ENCODE peak calls at places on chromosome 2, in nine cellular contexts. P, I, M, B, K, A, X, R and S are unnamed samples.

GRCh38 chr2:27322301-27322765 is 564 bp downstream of the MPV17 start:
- DNase-seq in P (peak; percentile 21), I (no peak), M (no peak), B (peak; percentile 49), K (no peak), A (no peak), X (no peak), R (peak; percentile 34), S (no peak)

GRCh38 chr2:73961823-73962615 is 22.7 kb upstream of the TET3 start:
- DNase-seq in P (no peak), I (no peak), M (no peak), B (no peak), K (no peak), A (no peak), X (no peak), R (no peak), S (no peak)

GRCh38 chr2:109266998-109267854 is 138.2 kb downstream of the SH3RF3 start:
- DNase-seq in P (no peak), I (no peak), M (no peak), B (no peak), K (no peak), A (no peak), X (peak; percentile 52), R (no peak), S (no peak)

GRCh38 chr2:71336802-71337201 is 5.2 kb downstream of the ZNF638 start:
- DNase-seq in P (no peak), I (peak; percentile 20), M (no peak), B (no peak), K (no peak), A (no peak), X (peak; percentile 64), R (no peak), S (no peak)

GRCh38 chr2:195837987-195838386 is 181.0 kb downstream of the SLC39A10 start:
- DNase-seq in P (no peak), I (no peak), M (no peak), B (no peak), K (no peak), A (no peak), X (peak; percentile 56), R (no peak), S (no peak)

GRCh38 chr2:18611604-18612003 is 22.2 kb upstream of the NT5C1B start:
- DNase-seq in P (no peak), I (no peak), M (no peak), B (no peak), K (no peak), A (no peak), X (no peak), R (no peak), S (no peak)

GRCh38 chr2:42138163-42139016 is 30.8 kb upstream of the EML4 start:
- DNase-seq in P (no peak), I (peak; percentile 98), M (no peak), B (no peak), K (no peak), A (no peak), X (peak; percentile 99), R (peak; percentile 87), S (no peak)

GRCh38 chr2:16257001-16257724 is 316.8 kb downstream of the MYCN start:
- DNase-seq in P (no peak), I (no peak), M (no peak), B (no peak), K (no peak), A (no peak), X (no peak), R (no peak), S (no peak)

GRCh38 chr2:25342372-25343186 is 854 bp upstream of the DNMT3A start:
- DNase-seq in P (peak; percentile 81), I (peak; percentile 82), M (peak; percentile 78), B (peak; percentile 99), K (peak; percentile 82), A (peak; percentile 80), X (peak; percentile 78), R (peak; percentile 81), S (peak; percentile 20)

GRCh38 chr2:8049851-8050571 is 631.8 kb upstream of the ID2 start:
- DNase-seq in P (no peak), I (no peak), M (no peak), B (no peak), K (no peak), A (no peak), X (no peak), R (no peak), S (no peak)

GRCh38 chr2:227482638-227483340 is 10.8 kb downstream of the AGFG1 start:
- DNase-seq in P (no peak), I (no peak), M (no peak), B (no peak), K (no peak), A (no peak), X (peak; percentile 55), R (no peak), S (no peak)

GRCh38 chr2:201344663-201345366 is 12.3 kb downstream of the FLACC1 start:
- DNase-seq in P (no peak), I (peak; percentile 15), M (no peak), B (no peak), K (no peak), A (no peak), X (no peak), R (no peak), S (no peak)

GRCh38 chr2:111252436-111252835 is 131.7 kb downstream of the BCL2L11 start:
- DNase-seq in P (no peak), I (no peak), M (no peak), B (no peak), K (no peak), A (no peak), X (peak; percentile 39), R (peak; percentile 22), S (no peak)

GRCh38 chr2:20108655-20109396 is 57.4 kb upstream of the LAPTM4A start:
- DNase-seq in P (peak; percentile 66), I (no peak), M (no peak), B (no peak), K (no peak), A (no peak), X (peak; percentile 80), R (peak; percentile 54), S (no peak)

GRCh38 chr2:23330214-23330613 is 54.8 kb upstream of the KLHL29 start:
- DNase-seq in P (no peak), I (peak; percentile 40), M (no peak), B (no peak), K (no peak), A (peak; percentile 20), X (peak; percentile 21), R (peak; percentile 35), S (no peak)

GRCh38 chr2:43088148-43089073 is 138.0 kb downstream of the ZFP36L2 start:
- DNase-seq in P (no peak), I (no peak), M (no peak), B (no peak), K (no peak), A (no peak), X (peak; percentile 88), R (no peak), S (no peak)

GRCh38 chr2:9971105-9971818 is 19.8 kb downstream of the GRHL1 start:
- DNase-seq in P (no peak), I (no peak), M (no peak), B (no peak), K (no peak), A (no peak), X (peak; percentile 70), R (no peak), S (no peak)

GRCh38 chr2:98472961-98473746 is 28.5 kb downstream of the INPP4A start:
- DNase-seq in P (no peak), I (no peak), M (no peak), B (no peak), K (no peak), A (no peak), X (no peak), R (no peak), S (no peak)